ENCODE peak calls at places on chromosomes 13 and 19, in seven cellular contexts. G is astrocyte of the cerebellum; U is GM18507; E is mucosa of gallbladder; B is stimulated activated CD4-positive, alpha-beta T cell treated with anti-CD3 and anti-CD28 coated beads, Interleukin-4, amount 100 ng/mL, for 24 hours; C is NCI-H510A treated with DMSO at 0.1 percent for 48 hours; J is hepatic stellate cell. P is an unnamed sample.

GRCh38 chr19:54206831-54207177 is 6.1 kb downstream of the RPS9 start:
- DNase-seq in G (no peak), B (no peak), U (no peak), E (no peak), C (no peak), J (no peak), P (no peak)

GRCh38 chr19:13057744-13058143 is 44.9 kb downstream of the LYL1 start:
- DNase-seq in E (no peak), C (no peak), B (no peak), G (no peak), U (no peak), J (no peak), P (no peak)

GRCh38 chr13:64925284-64925683 is 2304.9 kb downstream of the PCDH9 start:
- DNase-seq in U (no peak), E (no peak), B (no peak), G (no peak), J (no peak), C (no peak), P (no peak)

GRCh38 chr19:37905936-37906867 is at the start of gene WDR87:
- DNase-seq in J (peak; percentile 26), B (peak; percentile 38), G (no peak), C (peak; percentile 73), U (no peak), E (peak; percentile 12), P (no peak)

GRCh38 chr19:9075064-9075964 is 11.5 kb upstream of the OR1M1 start:
- DNase-seq in B (no peak), J (peak; percentile 59), E (peak; percentile 91), U (no peak), C (no peak), G (peak; percentile 99), P (no peak)

GRCh38 chr13:113935081-113935511 is 38.8 kb downstream of the C13orf46 start:
- DNase-seq in B (no peak), C (no peak), U (no peak), E (no peak), J (no peak), G (no peak), P (no peak)

GRCh38 chr13:31200636-31200970 is 828 bp downstream of the B3GLCT start:
- DNase-seq in E (peak; percentile 43), C (no peak), U (no peak), J (peak; percentile 61), B (peak; percentile 30), G (no peak), P (no peak)

GRCh38 chr19:48631254-48631653 is 5.9 kb downstream of the DBP start:
- DNase-seq in C (no peak), E (no peak), G (no peak), B (no peak), U (no peak), J (no peak), P (no peak)

GRCh38 chr13:21924958-21925357 is 254.1 kb downstream of the FGF9 start:
- DNase-seq in E (no peak), G (no peak), J (no peak), U (no peak), B (no peak), C (no peak), P (no peak)

GRCh38 chr19:1854542-1855039 is 6.3 kb upstream of the REXO1 start:
- DNase-seq in J (no peak), G (no peak), B (no peak), E (no peak), C (no peak), U (no peak), P (no peak)

GRCh38 chr19:2582984-2583956 is 107.3 kb downstream of the GADD45B start:
- DNase-seq in G (no peak), E (no peak), J (no peak), U (no peak), B (no peak), C (no peak), P (no peak)